ENCODE peak calls at places on chromosomes 6 and 20, in eight cellular contexts. T is A549, Z is fibroblast of the aortic adventitia, W is retinal pigment epithelial cell, A is AG10803, B is right lobe of liver, S is AG09309, C is endodermal cell. R is an unnamed sample.

GRCh38 chr6:121849477-121849876 is 414.0 kb downstream of the GJA1 start:
- DNase-seq in T (peak; percentile 35), Z (peak; percentile 87), W (no peak), A (peak; percentile 62), B (no peak), S (no peak), C (peak; percentile 94), R (no peak)

GRCh38 chr6:111737065-111737521 is 131.4 kb upstream of the TRAF3IP2 start:
- DNase-seq in T (no peak), Z (no peak), W (no peak), A (peak; percentile 71), B (no peak), S (no peak), C (no peak), R (no peak)

GRCh38 chr6:103236923-103237322 is 1622.8 kb downstream of the HACE1 start:
- DNase-seq in T (no peak), Z (no peak), W (peak; percentile 7), A (no peak), B (no peak), S (no peak), C (no peak), R (no peak)

GRCh38 chr6:82270791-82271392 is 23.3 kb upstream of the IBTK start:
- DNase-seq in T (peak; percentile 49), Z (peak; percentile 68), W (no peak), A (peak; percentile 53), B (no peak), S (no peak), C (no peak), R (no peak)

GRCh38 chr6:14196029-14196428 is 78.5 kb downstream of the CD83 start:
- DNase-seq in T (no peak), Z (no peak), W (no peak), A (no peak), B (no peak), S (no peak), C (no peak), R (no peak)

GRCh38 chr6:166168616-166169548 is 1.2 kb upstream of the TBXT start:
- DNase-seq in T (no peak), Z (no peak), W (no peak), A (no peak), B (no peak), S (no peak), C (peak; percentile 72), R (no peak)

GRCh38 chr20:47051936-47052566 is 157.4 kb downstream of the EYA2 start:
- DNase-seq in T (no peak), Z (no peak), W (peak; percentile 58), A (no peak), B (no peak), S (no peak), C (no peak), R (no peak)

GRCh38 chr6:107657373-107657754 is 166.7 kb downstream of the SCML4 start:
- DNase-seq in T (no peak), Z (no peak), W (no peak), A (no peak), B (no peak), S (no peak), C (no peak), R (no peak)

GRCh38 chr6:43766964-43767461 is 3.0 kb upstream of the VEGFA start:
- DNase-seq in T (no peak), Z (no peak), W (no peak), A (no peak), B (no peak), S (no peak), C (no peak), R (no peak)

DNA sequence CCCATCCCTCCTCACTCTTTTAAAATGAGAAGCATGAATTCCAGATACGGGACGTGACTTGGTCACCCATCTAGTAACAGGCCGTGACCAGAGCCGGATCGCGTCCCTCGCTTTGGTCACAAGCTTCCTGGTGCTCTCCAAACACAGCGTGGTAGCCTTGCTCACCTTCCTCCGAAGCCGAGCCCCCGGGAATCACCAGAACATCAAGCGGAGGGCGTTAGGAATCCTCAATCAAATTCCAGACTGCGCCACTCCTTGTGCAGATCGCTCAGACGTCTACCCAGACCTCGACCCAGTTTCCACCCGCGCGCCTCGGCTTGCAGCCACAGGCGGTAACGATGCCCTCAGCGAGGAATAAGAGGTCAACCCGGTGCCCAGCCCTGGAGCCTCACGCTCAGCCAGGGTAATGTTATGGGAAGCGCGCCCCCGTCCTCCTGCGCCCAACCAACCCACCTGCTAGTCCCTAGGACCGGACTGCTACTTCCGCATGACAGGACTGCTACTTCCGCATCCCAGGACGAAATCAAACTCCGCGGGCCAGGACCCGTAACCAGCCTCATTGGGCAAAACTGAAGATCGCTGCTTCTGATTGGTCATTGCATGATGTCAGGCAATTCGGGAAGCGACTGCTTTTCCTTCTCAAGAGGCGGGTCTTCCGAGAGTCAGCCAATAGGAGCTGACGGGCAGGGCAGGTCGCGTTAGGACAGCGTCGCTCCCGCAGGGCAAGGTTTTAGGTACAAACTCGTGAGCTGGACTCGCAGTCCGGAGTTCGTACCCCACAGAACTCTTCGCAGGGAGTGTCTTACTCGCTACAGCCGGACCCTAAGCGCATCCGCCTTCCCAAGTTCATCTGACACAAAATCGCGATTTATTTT is at the start of gene MTFR2:
- DNase-seq in T (peak; percentile 96), Z (peak; percentile 99), W (peak; percentile 98), A (peak; percentile 99), B (peak; percentile 91), S (peak; percentile 96), C (peak; percentile 99), R (peak; percentile 95)
- H3K4me3 ChIP-seq in T (peak within 1 kb of the TSS; percentile 91), Z (peak within 1 kb of the TSS; percentile 92), W (peak within 1 kb of the TSS; percentile 95), A (peak within 1 kb of the TSS; percentile 88), B (peak within 1 kb of the TSS; percentile 70), S (peak within 1 kb of the TSS; percentile 70), C (peak within 1 kb of the TSS; percentile 95), R (peak within 1 kb of the TSS; percentile 96)

GRCh38 chr20:57881466-57882405 is 171.9 kb upstream of the PMEPA1 start:
- DNase-seq in T (no peak), Z (no peak), W (no peak), A (peak; percentile 37), B (no peak), S (peak; percentile 5), C (no peak), R (no peak)

GRCh38 chr20:57880155-57880648 is 170.4 kb upstream of the PMEPA1 start:
- DNase-seq in T (no peak), Z (no peak), W (no peak), A (peak; percentile 89), B (no peak), S (peak; percentile 64), C (no peak), R (no peak)

GRCh38 chr20:57884956-57885355 is 175.1 kb upstream of the PMEPA1 start:
- DNase-seq in T (no peak), Z (no peak), W (no peak), A (no peak), B (no peak), S (no peak), C (no peak), R (no peak)

GRCh38 chr20:57883761-57884160 is 173.9 kb upstream of the PMEPA1 start:
- DNase-seq in T (no peak), Z (no peak), W (no peak), A (no peak), B (no peak), S (no peak), C (no peak), R (no peak)

DNA sequence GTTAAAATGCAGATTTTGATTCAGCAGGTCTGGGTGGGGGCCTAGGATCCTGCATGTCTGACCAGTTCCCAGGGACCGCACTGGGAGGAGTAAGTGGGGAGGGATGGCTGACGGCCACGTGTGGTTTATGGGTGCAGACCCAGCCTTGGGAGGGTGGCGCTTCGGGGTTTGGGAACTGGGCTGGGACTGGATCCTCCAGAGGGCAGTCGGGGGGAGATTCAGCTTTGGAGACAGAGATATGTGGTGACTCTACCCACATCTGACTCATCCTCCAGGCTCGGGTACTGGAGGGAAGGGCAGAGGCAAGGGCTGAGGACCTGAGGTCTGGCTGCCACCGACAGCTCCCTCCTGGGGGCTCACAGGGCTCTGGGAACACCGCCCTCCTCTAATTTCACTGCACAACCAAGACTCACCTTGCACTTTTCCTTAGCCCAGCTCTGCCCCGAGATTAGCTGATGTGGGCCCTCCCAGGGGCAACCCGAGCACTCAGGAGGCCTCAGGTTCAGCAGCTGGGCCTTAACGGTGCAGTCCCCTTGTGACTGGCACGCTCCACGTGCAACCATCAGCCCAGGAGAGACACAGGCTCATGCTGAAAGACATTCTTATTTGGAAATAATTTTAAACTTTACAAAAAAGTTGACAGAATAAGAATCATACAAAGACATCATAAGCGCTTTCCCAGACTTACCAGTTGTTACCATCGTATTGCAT is 172.8 kb upstream of the PMEPA1 start:
- DNase-seq in T (peak; percentile 70), Z (no peak), W (no peak), A (peak; percentile 43), B (no peak), S (peak; percentile 14), C (no peak), R (no peak)
- TF ChIP-seq CTCF in T (no peak), Z (no peak), W (no peak), A (no peak), B (no peak), S (peak; percentile 39), C (no peak), R (no peak)

GRCh38 chr6:125815050-125815910 is 24.5 kb downstream of the NCOA7 start:
- DNase-seq in T (no peak), Z (peak; percentile 51), W (no peak), A (no peak), B (no peak), S (no peak), C (no peak), R (no peak)

GRCh38 chr6:125809771-125810315 is 19.1 kb downstream of the NCOA7 start:
- DNase-seq in T (no peak), Z (no peak), W (no peak), A (no peak), B (no peak), S (no peak), C (no peak), R (no peak)

GRCh38 chr6:125811259-125811658 is 20.5 kb downstream of the NCOA7 start:
- DNase-seq in T (no peak), Z (no peak), W (no peak), A (no peak), B (no peak), S (no peak), C (no peak), R (no peak)

GRCh38 chr6:125810435-125810834 is 19.7 kb downstream of the NCOA7 start:
- DNase-seq in T (no peak), Z (no peak), W (no peak), A (no peak), B (no peak), S (no peak), C (no peak), R (no peak)

GRCh38 chr6:125812394-125813231 is 21.9 kb downstream of the NCOA7 start:
- DNase-seq in T (peak; percentile 33), Z (peak; percentile 100), W (peak; percentile 77), A (peak; percentile 93), B (no peak), S (peak; percentile 86), C (no peak), R (peak; percentile 86)
- H3K4me3 ChIP-seq in T (no peak overlapping the region), Z (peak overlapping the region; percentile 52), W (no peak overlapping the region), A (peak overlapping the region; percentile 36), B (no peak overlapping the region), S (peak overlapping the region; percentile 14), C (no peak overlapping the region), R (peak overlapping the region; percentile 0)

DNA sequence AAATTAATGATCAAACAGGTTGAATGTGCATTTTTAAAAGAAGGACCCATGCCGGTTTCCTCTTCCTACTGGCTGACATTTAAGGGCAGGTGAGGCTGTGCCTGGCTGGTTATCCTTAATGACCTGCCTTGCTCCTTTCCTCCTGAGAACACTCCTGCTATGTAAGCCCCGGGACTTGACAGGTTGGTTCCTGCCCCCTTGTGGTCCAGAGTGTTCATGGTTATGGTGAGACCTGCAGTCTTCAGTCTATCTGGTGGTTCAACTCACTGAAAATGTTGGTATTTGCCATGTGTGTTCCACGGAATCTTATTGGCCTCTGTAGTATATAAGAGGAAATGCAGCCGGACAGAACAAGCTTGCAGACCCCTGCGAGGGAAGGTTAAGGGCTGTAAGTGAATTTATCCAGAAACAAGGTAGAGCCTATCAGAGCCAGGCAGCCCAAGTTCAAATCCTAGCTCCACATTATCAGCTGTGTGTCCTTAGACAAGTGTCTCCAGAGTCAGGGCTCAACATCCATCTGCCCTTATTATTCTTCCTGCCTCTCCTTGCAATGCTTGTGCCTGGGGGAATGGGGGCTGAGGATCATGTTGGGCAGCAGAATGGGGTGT is 5.2 kb upstream of the BPIFA3 start:
- DNase-seq in T (peak; percentile 83), Z (peak; percentile 18), W (peak; percentile 31), A (peak; percentile 53), B (peak; percentile 47), S (no peak), C (peak; percentile 92), R (no peak)
- TF ChIP-seq CTCF in T (peak; percentile 55), Z (peak; percentile 37), W (peak; percentile 81), A (peak; percentile 55), B (peak; percentile 66), S (peak; percentile 42), C (peak; percentile 94), R (peak; percentile 20)